ENCODE peak calls at places on chromosomes 1 and 21, in nine cellular contexts. One of them, this sample, is unnamed.

GRCh38 chr1:94284481-94284880 is 47.1 kb upstream of the ARHGAP29 start:
- DNase-seq in transverse colon: no peak
- DNase-seq in adrenal gland: no peak
- DNase-seq in esophagus squamous epithelium: no peak
- DNase-seq in Peyer's patch: no peak
- DNase-seq in endothelial cell of umbilical vein: no peak
- DNase-seq in ovary: no peak
- DNase-seq in breast epithelium: no peak
- DNase-seq in testis: no peak
- DNase-seq in this sample: no peak

GRCh38 chr21:26686278-26686677 is 113.2 kb upstream of the CYYR1 start:
- DNase-seq in testis: no peak
- DNase-seq in Peyer's patch: no peak
- DNase-seq in esophagus squamous epithelium: no peak
- DNase-seq in breast epithelium: no peak
- DNase-seq in endothelial cell of umbilical vein: peak
- DNase-seq in ovary: no peak
- DNase-seq in adrenal gland: no peak
- DNase-seq in transverse colon: no peak
- DNase-seq in this sample: no peak

GRCh38 chr1:204350857-204351573 is 8.7 kb downstream of the PLEKHA6 start:
- DNase-seq in transverse colon: peak
- DNase-seq in adrenal gland: peak
- DNase-seq in testis: peak
- DNase-seq in endothelial cell of umbilical vein: peak
- DNase-seq in breast epithelium: no peak
- DNase-seq in Peyer's patch: peak
- DNase-seq in ovary: peak
- DNase-seq in esophagus squamous epithelium: no peak
- DNase-seq in this sample: peak

GRCh38 chr1:203273869-203274602 is 31.3 kb upstream of the BTG2 start:
- DNase-seq in adrenal gland: peak
- DNase-seq in breast epithelium: no peak
- DNase-seq in endothelial cell of umbilical vein: no peak
- DNase-seq in transverse colon: peak
- DNase-seq in esophagus squamous epithelium: no peak
- DNase-seq in Peyer's patch: no peak
- DNase-seq in ovary: peak
- DNase-seq in testis: no peak
- DNase-seq in this sample: no peak

GRCh38 chr1:38009088-38009840 is 3.3 kb upstream of the UTP11 start:
- DNase-seq in transverse colon: no peak
- DNase-seq in adrenal gland: peak
- DNase-seq in endothelial cell of umbilical vein: peak
- DNase-seq in esophagus squamous epithelium: no peak
- DNase-seq in Peyer's patch: no peak
- DNase-seq in testis: no peak
- DNase-seq in ovary: no peak
- DNase-seq in breast epithelium: no peak
- DNase-seq in this sample: no peak

GRCh38 chr1:58950897-58951296 is 167.1 kb upstream of the JUN start:
- DNase-seq in transverse colon: no peak
- DNase-seq in ovary: no peak
- DNase-seq in Peyer's patch: no peak
- DNase-seq in breast epithelium: no peak
- DNase-seq in adrenal gland: no peak
- DNase-seq in esophagus squamous epithelium: no peak
- DNase-seq in testis: no peak
- DNase-seq in endothelial cell of umbilical vein: no peak
- DNase-seq in this sample: no peak

GRCh38 chr1:15062479-15063099 is 91.0 kb upstream of the TMEM51 start:
- DNase-seq in esophagus squamous epithelium: no peak
- DNase-seq in adrenal gland: no peak
- DNase-seq in Peyer's patch: no peak
- DNase-seq in endothelial cell of umbilical vein: no peak
- DNase-seq in breast epithelium: no peak
- DNase-seq in transverse colon: no peak
- DNase-seq in ovary: no peak
- DNase-seq in testis: no peak
- DNase-seq in this sample: no peak

GRCh38 chr1:221740941-221741363 is 937 bp downstream of the DUSP10 start:
- DNase-seq in testis: no peak
- DNase-seq in ovary: peak
- DNase-seq in adrenal gland: peak
- DNase-seq in breast epithelium: peak
- DNase-seq in Peyer's patch: no peak
- DNase-seq in transverse colon: peak
- DNase-seq in endothelial cell of umbilical vein: no peak
- DNase-seq in esophagus squamous epithelium: no peak
- DNase-seq in this sample: no peak

GRCh38 chr1:184888505-184888904 is 85.8 kb downstream of the NIBAN1 start:
- DNase-seq in breast epithelium: no peak
- DNase-seq in testis: no peak
- DNase-seq in transverse colon: no peak
- DNase-seq in ovary: no peak
- DNase-seq in adrenal gland: no peak
- DNase-seq in Peyer's patch: no peak
- DNase-seq in endothelial cell of umbilical vein: peak
- DNase-seq in esophagus squamous epithelium: no peak
- DNase-seq in this sample: no peak

GRCh38 chr1:47769279-47769678 is 227.9 kb downstream of the TRABD2B start:
- DNase-seq in adrenal gland: no peak
- DNase-seq in endothelial cell of umbilical vein: no peak
- DNase-seq in Peyer's patch: no peak
- DNase-seq in testis: no peak
- DNase-seq in transverse colon: no peak
- DNase-seq in esophagus squamous epithelium: no peak
- DNase-seq in breast epithelium: no peak
- DNase-seq in ovary: no peak
- DNase-seq in this sample: no peak

GRCh38 chr1:214107322-214108096 is 119.7 kb downstream of the PROX1 start:
- DNase-seq in endothelial cell of umbilical vein: peak
- DNase-seq in transverse colon: no peak
- DNase-seq in breast epithelium: no peak
- DNase-seq in testis: peak
- DNase-seq in adrenal gland: peak
- DNase-seq in ovary: peak
- DNase-seq in Peyer's patch: no peak
- DNase-seq in esophagus squamous epithelium: no peak
- DNase-seq in this sample: no peak

GRCh38 chr21:33023574-33024277 is 2.0 kb upstream of the OLIG2 start:
- DNase-seq in adrenal gland: no peak
- DNase-seq in esophagus squamous epithelium: no peak
- DNase-seq in testis: no peak
- DNase-seq in endothelial cell of umbilical vein: no peak
- DNase-seq in ovary: no peak
- DNase-seq in Peyer's patch: no peak
- DNase-seq in transverse colon: no peak
- DNase-seq in breast epithelium: no peak
- DNase-seq in this sample: no peak

GRCh38 chr1:53278294-53278693 is 40.0 kb upstream of the MAGOH start:
- DNase-seq in adrenal gland: peak
- DNase-seq in transverse colon: peak
- DNase-seq in Peyer's patch: peak
- DNase-seq in ovary: peak
- DNase-seq in esophagus squamous epithelium: no peak
- DNase-seq in breast epithelium: no peak
- DNase-seq in testis: peak
- DNase-seq in endothelial cell of umbilical vein: peak
- DNase-seq in this sample: peak

GRCh38 chr1:204110894-204111633 is 38.1 kb downstream of the SOX13 start:
- DNase-seq in breast epithelium: no peak
- DNase-seq in ovary: no peak
- DNase-seq in transverse colon: no peak
- DNase-seq in endothelial cell of umbilical vein: no peak
- DNase-seq in testis: no peak
- DNase-seq in adrenal gland: no peak
- DNase-seq in Peyer's patch: no peak
- DNase-seq in esophagus squamous epithelium: no peak
- DNase-seq in this sample: no peak

GRCh38 chr1:15578921-15579682 is 5.7 kb downstream of the AGMAT start:
- DNase-seq in testis: no peak
- DNase-seq in ovary: no peak
- DNase-seq in breast epithelium: no peak
- DNase-seq in endothelial cell of umbilical vein: no peak
- DNase-seq in adrenal gland: no peak
- DNase-seq in Peyer's patch: no peak
- DNase-seq in transverse colon: no peak
- DNase-seq in esophagus squamous epithelium: peak
- DNase-seq in this sample: no peak

DNA sequence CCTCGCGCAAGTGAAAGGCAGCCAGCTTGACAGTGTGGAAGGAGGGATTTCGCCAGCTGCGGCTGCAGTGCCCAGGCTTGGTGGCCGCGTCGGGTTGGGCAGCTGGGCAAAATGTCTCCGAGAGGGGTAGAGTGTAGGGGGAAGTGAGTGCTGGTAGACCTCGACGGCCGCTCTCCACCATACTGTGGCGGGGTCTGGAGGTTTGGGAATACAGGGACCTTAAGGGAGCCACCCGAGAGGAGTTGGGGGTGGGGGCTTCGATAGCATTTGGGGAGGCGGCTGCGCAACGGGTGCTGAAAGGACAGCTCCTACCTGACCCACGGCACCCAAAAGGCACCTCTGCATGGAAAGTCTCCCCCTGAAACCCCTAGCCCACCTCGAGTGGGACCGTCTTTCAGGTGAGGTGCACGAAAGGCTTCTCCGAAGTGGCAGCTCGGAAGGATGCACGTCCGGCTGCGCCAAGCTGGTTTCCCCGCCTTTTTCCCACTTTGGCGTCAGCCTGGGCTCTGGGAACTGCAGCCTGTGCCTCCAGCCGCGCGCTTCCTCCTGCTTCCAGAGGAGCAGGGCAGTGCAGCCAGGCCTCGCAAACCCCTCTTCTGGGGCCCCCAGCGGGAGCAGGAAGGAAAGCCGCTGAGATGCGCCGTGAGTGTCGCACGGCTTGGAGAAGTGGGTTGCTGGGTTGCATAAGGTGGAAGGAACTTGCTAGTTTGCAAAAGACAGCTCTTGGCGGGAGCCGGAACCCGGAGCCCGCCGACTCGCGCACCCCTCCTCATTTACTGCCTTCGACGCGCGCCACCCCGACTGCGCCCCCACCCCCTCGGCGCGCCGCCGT is 526 bp upstream of the HMGN2 start:
- DNase-seq in esophagus squamous epithelium: no peak
- DNase-seq in breast epithelium: peak
- DNase-seq in Peyer's patch: no peak
- DNase-seq in endothelial cell of umbilical vein: peak
- DNase-seq in ovary: peak
- DNase-seq in testis: peak
- DNase-seq in adrenal gland: peak
- DNase-seq in transverse colon: peak
- DNase-seq in this sample: peak
- TF ChIP-seq POLR2A in esophagus squamous epithelium: no peak
- TF ChIP-seq POLR2A in breast epithelium: no peak
- TF ChIP-seq POLR2A in Peyer's patch: no peak
- TF ChIP-seq POLR2A in endothelial cell of umbilical vein: no peak
- TF ChIP-seq POLR2A in ovary: no peak
- TF ChIP-seq POLR2A in testis: no peak
- TF ChIP-seq POLR2A in adrenal gland: no peak
- TF ChIP-seq POLR2A in transverse colon: peak
- TF ChIP-seq POLR2A in this sample: no peak

GRCh38 chr1:152623203-152623844 is 421 bp upstream of the LCE3A start:
- DNase-seq in Peyer's patch: no peak
- DNase-seq in esophagus squamous epithelium: no peak
- DNase-seq in ovary: peak
- DNase-seq in breast epithelium: no peak
- DNase-seq in testis: peak
- DNase-seq in transverse colon: no peak
- DNase-seq in endothelial cell of umbilical vein: no peak
- DNase-seq in adrenal gland: no peak
- DNase-seq in this sample: no peak
- TF ChIP-seq CTCF in Peyer's patch: no peak
- TF ChIP-seq CTCF in esophagus squamous epithelium: no peak
- TF ChIP-seq CTCF in ovary: no peak
- TF ChIP-seq CTCF in breast epithelium: no peak
- TF ChIP-seq CTCF in testis: no peak
- TF ChIP-seq CTCF in transverse colon: no peak
- TF ChIP-seq CTCF in endothelial cell of umbilical vein: no peak
- TF ChIP-seq CTCF in adrenal gland: no peak
- TF ChIP-seq CTCF in this sample: no peak

GRCh38 chr1:68496680-68497357 is at the start of gene DEPDC1:
- DNase-seq in testis: peak
- DNase-seq in endothelial cell of umbilical vein: peak
- DNase-seq in transverse colon: peak
- DNase-seq in adrenal gland: peak
- DNase-seq in breast epithelium: peak
- DNase-seq in esophagus squamous epithelium: peak
- DNase-seq in Peyer's patch: peak
- DNase-seq in ovary: peak
- DNase-seq in this sample: peak
- H3K27ac ChIP-seq in testis: peak
- H3K27ac ChIP-seq in endothelial cell of umbilical vein: peak
- H3K27ac ChIP-seq in transverse colon: no peak
- H3K27ac ChIP-seq in adrenal gland: no peak
- H3K27ac ChIP-seq in breast epithelium: peak
- H3K27ac ChIP-seq in esophagus squamous epithelium: peak
- H3K27ac ChIP-seq in Peyer's patch: no peak
- H3K27ac ChIP-seq in ovary: no peak
- H3K27ac ChIP-seq in this sample: no peak

DNA sequence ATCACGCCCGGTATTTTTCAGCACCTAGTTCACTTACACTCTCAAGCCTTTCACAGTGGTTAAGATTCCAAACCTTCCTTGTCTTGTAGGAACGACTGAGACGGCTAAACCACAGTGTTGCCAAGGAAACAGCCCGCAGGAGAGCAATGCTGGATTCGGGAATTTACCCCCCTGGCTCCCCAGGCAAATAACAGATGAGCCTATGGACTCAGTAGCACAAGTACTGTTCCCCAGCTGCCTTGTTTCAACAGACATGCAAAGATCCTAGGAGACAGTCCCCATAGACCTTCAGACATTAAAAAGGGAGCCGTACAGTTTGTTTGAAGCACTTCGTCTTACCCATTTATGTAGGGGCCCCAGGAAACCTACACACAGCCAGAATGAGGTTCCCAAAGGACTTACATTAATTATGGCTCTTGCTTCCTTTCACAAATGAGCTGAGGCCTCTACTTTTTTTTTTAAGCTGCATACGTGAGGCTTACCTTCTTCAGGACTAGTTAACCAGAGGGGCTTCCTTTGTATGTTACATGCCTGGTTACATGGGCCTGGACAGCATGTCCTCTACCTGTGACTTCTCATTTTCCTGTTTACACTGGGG is 2.7 kb downstream of the SNAPIN start:
- DNase-seq in esophagus squamous epithelium: no peak
- DNase-seq in transverse colon: no peak
- DNase-seq in breast epithelium: no peak
- DNase-seq in adrenal gland: no peak
- DNase-seq in testis: no peak
- DNase-seq in ovary: peak
- DNase-seq in Peyer's patch: peak
- DNase-seq in endothelial cell of umbilical vein: no peak
- DNase-seq in this sample: no peak
- TF ChIP-seq POLR2A in esophagus squamous epithelium: no peak
- TF ChIP-seq POLR2A in transverse colon: no peak
- TF ChIP-seq POLR2A in breast epithelium: no peak
- TF ChIP-seq POLR2A in adrenal gland: no peak
- TF ChIP-seq POLR2A in testis: no peak
- TF ChIP-seq POLR2A in ovary: no peak
- TF ChIP-seq POLR2A in Peyer's patch: no peak
- TF ChIP-seq POLR2A in endothelial cell of umbilical vein: peak
- TF ChIP-seq POLR2A in this sample: no peak